ENCODE peak calls at places on chromosomes 16 and 17, in six cellular contexts. R is activated naive CD4-positive, alpha-beta T cell treated with anti-CD3 and anti-CD28 coated beads for 36 hours; T is kidney epithelial cell; F is cerebellum; N is small intestine; A is AG04450. J is an unnamed sample.

GRCh38 chr17:7235693-7236665 is 1.7 kb upstream of the DVL2 start:
- DNase-seq in A (no peak), F (no peak), N (no peak), T (no peak), R (no peak), J (no peak)

GRCh38 chr16:50537533-50538290 is 10.5 kb upstream of the NKD1 start:
- DNase-seq in A (no peak), F (no peak), N (no peak), R (no peak), T (no peak), J (peak; percentile 7)

GRCh38 chr16:31714899-31715504 is 158.6 kb upstream of the ZNF267 start:
- DNase-seq in A (no peak), T (no peak), R (peak; percentile 33), N (no peak), F (no peak), J (no peak)

GRCh38 chr17:67035131-67036083 is 8.9 kb upstream of the CACNG1 start:
- DNase-seq in A (no peak), R (peak; percentile 19), F (no peak), T (no peak), N (no peak), J (no peak)

GRCh38 chr16:74667215-74667765 is 613 bp upstream of the RFWD3 start:
- DNase-seq in A (no peak), R (peak; percentile 49), N (peak; percentile 36), T (no peak), F (peak; percentile 19), J (no peak)

GRCh38 chr17:62703269-62703775 is 75.9 kb downstream of the MRC2 start:
- DNase-seq in R (peak; percentile 32), F (no peak), T (peak; percentile 71), A (no peak), N (no peak), J (no peak)

GRCh38 chr17:78300962-78301820 is 58.7 kb downstream of the SOCS3 start:
- DNase-seq in F (no peak), T (no peak), A (no peak), N (no peak), R (peak; percentile 14), J (no peak)

GRCh38 chr16:1825864-1826690 is 548 bp downstream of the HAGH start:
- DNase-seq in N (peak; percentile 73), A (peak; percentile 8), T (no peak), F (peak; percentile 32), R (peak; percentile 66), J (no peak)

GRCh38 chr17:4393806-4394205 is 27.3 kb upstream of the UBE2G1 start:
- DNase-seq in T (no peak), F (no peak), R (no peak), A (no peak), N (no peak), J (no peak)

GRCh38 chr16:81632392-81633146 is 146.5 kb upstream of the PLCG2 start:
- DNase-seq in A (no peak), F (no peak), R (peak; percentile 95), T (peak; percentile 56), N (peak; percentile 63), J (peak; percentile 96)

GRCh38 chr17:7889166-7889584 is 586 bp downstream of the CHD3 start:
- DNase-seq in A (peak; percentile 67), R (peak; percentile 52), T (peak; percentile 67), N (peak; percentile 94), F (peak; percentile 92), J (peak; percentile 94)

GRCh38 chr17:57488856-57489255 is 232.5 kb downstream of the MSI2 start:
- DNase-seq in R (no peak), A (no peak), N (no peak), T (no peak), F (no peak), J (no peak)

GRCh38 chr17:18267366-18267765 is 6.9 kb downstream of the MIEF2 start:
- DNase-seq in A (no peak), T (no peak), R (no peak), F (no peak), N (no peak), J (no peak)

GRCh38 chr17:68427575-68427974 is 29.7 kb downstream of the WIPI1 start:
- DNase-seq in R (no peak), T (no peak), N (no peak), A (no peak), F (no peak), J (no peak)

GRCh38 chr17:27475070-27475673 is 18.9 kb downstream of the KSR1 start:
- DNase-seq in N (no peak), A (no peak), R (peak; percentile 86), T (no peak), F (no peak), J (no peak)

GRCh38 chr16:7422489-7422888 is 89.8 kb downstream of the RBFOX1 start:
- DNase-seq in F (no peak), N (no peak), T (no peak), A (no peak), R (no peak), J (no peak)

GRCh38 chr17:47317119-47317518 is 6.6 kb upstream of the EFCAB13 start:
- DNase-seq in T (no peak), N (no peak), A (no peak), R (no peak), F (no peak), J (no peak)

GRCh38 chr16:1642148-1642547 is 30.0 kb downstream of the CRAMP1 start:
- DNase-seq in A (no peak), R (no peak), F (peak; percentile 43), N (no peak), T (no peak), J (no peak)

GRCh38 chr17:17849147-17849820 is 12.5 kb upstream of the SREBF1 start:
- DNase-seq in R (peak; percentile 96), N (peak; percentile 63), T (no peak), F (no peak), A (no peak), J (no peak)

GRCh38 chr17:10233157-10233556 is 34.8 kb upstream of the GAS7 start:
- DNase-seq in R (no peak), A (no peak), F (no peak), N (no peak), T (no peak), J (no peak)

GRCh38 chr16:67917852-67918236 is 13.8 kb downstream of the CTRL start:
- DNase-seq in F (no peak), T (peak; percentile 62), N (no peak), A (no peak), R (peak; percentile 81), J (no peak)

GRCh38 chr16:55466209-55466608 is 12.8 kb upstream of the MMP2 start:
- DNase-seq in A (no peak), N (no peak), R (no peak), T (no peak), F (no peak), J (no peak)

GRCh38 chr17:45228121-45228941 is 6.6 kb downstream of the FMNL1 start:
- DNase-seq in T (no peak), N (no peak), A (no peak), F (no peak), R (peak; percentile 69), J (no peak)

GRCh38 chr17:7439462-7440112 is at the start of gene FGF11:
- DNase-seq in A (no peak), N (no peak), F (no peak), T (no peak), R (no peak), J (no peak)

GRCh38 chr17:82974136-82974952 is 105.1 kb upstream of the METRNL start:
- DNase-seq in N (no peak), R (no peak), F (no peak), A (no peak), T (no peak), J (no peak)

GRCh38 chr17:82416264-82416663 is 1.9 kb upstream of the HEXD start:
- DNase-seq in F (no peak), R (no peak), A (no peak), T (no peak), N (no peak), J (no peak)

GRCh38 chr16:48432136-48432535 is 46.9 kb upstream of the SIAH1 start:
- DNase-seq in N (peak; percentile 27), T (no peak), A (no peak), F (no peak), R (no peak), J (peak; percentile 56)

GRCh38 chr16:87723224-87723619 is 42.6 kb downstream of the KLHDC4 start:
- DNase-seq in T (peak; percentile 98), A (peak; percentile 84), F (peak; percentile 69), N (peak; percentile 5), R (no peak), J (no peak)

GRCh38 chr16:84754353-84754856 is 54.6 kb downstream of the USP10 start:
- DNase-seq in N (peak; percentile 88), R (peak; percentile 87), F (peak; percentile 69), A (peak; percentile 80), T (peak; percentile 54), J (peak; percentile 63)

GRCh38 chr16:88403794-88404581 is 21.2 kb downstream of the ZNF469 start:
- DNase-seq in R (no peak), N (no peak), T (no peak), A (no peak), F (no peak), J (no peak)

GRCh38 chr17:19397556-19398041 is 10.6 kb upstream of the MFAP4 start:
- DNase-seq in R (no peak), F (no peak), T (no peak), A (no peak), N (no peak), J (no peak)

GRCh38 chr17:49977463-49978389 is 8.7 kb downstream of the DLX4 start:
- DNase-seq in T (no peak), N (no peak), A (no peak), F (no peak), R (no peak), J (no peak)

GRCh38 chr16:81324808-81325207 is 10.0 kb downstream of the GAN start:
- DNase-seq in F (no peak), N (no peak), A (no peak), R (no peak), T (no peak), J (no peak)

GRCh38 chr16:67120025-67120424 is 10.3 kb downstream of the PHAF1 start:
- DNase-seq in R (no peak), F (no peak), N (no peak), T (no peak), A (no peak), J (no peak)

GRCh38 chr16:19008245-19008644 is 24.5 kb downstream of the TMC7 start:
- DNase-seq in T (peak; percentile 37), A (peak; percentile 66), R (no peak), N (no peak), F (peak; percentile 54), J (no peak)

GRCh38 chr16:83609178-83609577 is 198.6 kb upstream of the HSBP1 start:
- DNase-seq in F (no peak), T (no peak), A (no peak), N (no peak), R (no peak), J (no peak)

GRCh38 chr17:48500435-48501426 is 30.1 kb downstream of the HOXB1 start:
- DNase-seq in A (no peak), T (no peak), N (no peak), F (no peak), R (no peak), J (no peak)

GRCh38 chr17:17748179-17748578 is 66.9 kb downstream of the RAI1 start:
- DNase-seq in N (no peak), R (no peak), T (no peak), A (no peak), F (no peak), J (no peak)

GRCh38 chr16:48366165-48367093 is 18.8 kb downstream of the SIAH1 start:
- DNase-seq in F (no peak), A (peak; percentile 70), R (peak; percentile 86), T (no peak), N (peak; percentile 79), J (peak; percentile 65)

GRCh38 chr16:79463839-79464238 is 136.7 kb downstream of the MAF start:
- DNase-seq in T (no peak), R (no peak), N (no peak), A (no peak), F (no peak), J (no peak)

J was measured in CD14-positive monocyte.